ENCODE peak calls at places on chromosomes 16 and 17, in four cellular contexts. One of them, this sample, is unnamed. For H3K4me1, the result is how much of the 10 kb centered on the place peaks cover.

GRCh38 chr16:24626251-24626650 is 86.9 kb downstream of the RBBP6 start:
- DNase-seq in heart left ventricle: no peak
- DNase-seq in tibial nerve: no peak
- DNase-seq in uterus: no peak
- DNase-seq in this sample: no peak

GRCh38 chr17:27665549-27665948 is 34.6 kb downstream of the LGALS9 start:
- DNase-seq in heart left ventricle: no peak
- DNase-seq in tibial nerve: no peak
- DNase-seq in uterus: no peak
- DNase-seq in this sample: no peak

GRCh38 chr17:4184811-4185210 is 41.8 kb downstream of the CYB5D2 start:
- DNase-seq in heart left ventricle: no peak
- DNase-seq in tibial nerve: no peak
- DNase-seq in uterus: no peak
- DNase-seq in this sample: no peak

GRCh38 chr16:11203111-11203623 is 52.8 kb downstream of the SOCS1 start:
- DNase-seq in heart left ventricle: no peak
- DNase-seq in tibial nerve: no peak
- DNase-seq in uterus: no peak
- DNase-seq in this sample: no peak

GRCh38 chr17:499836-500543 is 147.4 kb upstream of the RPH3AL start:
- DNase-seq in heart left ventricle: no peak
- DNase-seq in tibial nerve: no peak
- DNase-seq in uterus: no peak
- DNase-seq in this sample: no peak

GRCh38 chr17:3678095-3678820 is 9.6 kb downstream of the EMC6 start:
- DNase-seq in heart left ventricle: no peak
- DNase-seq in tibial nerve: no peak
- DNase-seq in uterus: no peak
- DNase-seq in this sample: peak

GRCh38 chr17:40900819-40901356 is 15.8 kb upstream of the KRT20 start:
- DNase-seq in heart left ventricle: no peak
- DNase-seq in tibial nerve: no peak
- DNase-seq in uterus: no peak
- DNase-seq in this sample: no peak

GRCh38 chr16:8989099-8989878 is 25.6 kb upstream of the USP7 start:
- DNase-seq in heart left ventricle: no peak
- DNase-seq in tibial nerve: no peak
- DNase-seq in uterus: no peak
- DNase-seq in this sample: no peak

GRCh38 chr16:11843861-11844260 is 7.5 kb downstream of the RSL1D1 start:
- DNase-seq in heart left ventricle: no peak
- DNase-seq in tibial nerve: no peak
- DNase-seq in uterus: no peak
- DNase-seq in this sample: no peak

GRCh38 chr16:23624092-23624491 is 17.0 kb downstream of the PALB2 start:
- DNase-seq in heart left ventricle: no peak
- DNase-seq in tibial nerve: no peak
- DNase-seq in uterus: no peak
- DNase-seq in this sample: no peak

DNA sequence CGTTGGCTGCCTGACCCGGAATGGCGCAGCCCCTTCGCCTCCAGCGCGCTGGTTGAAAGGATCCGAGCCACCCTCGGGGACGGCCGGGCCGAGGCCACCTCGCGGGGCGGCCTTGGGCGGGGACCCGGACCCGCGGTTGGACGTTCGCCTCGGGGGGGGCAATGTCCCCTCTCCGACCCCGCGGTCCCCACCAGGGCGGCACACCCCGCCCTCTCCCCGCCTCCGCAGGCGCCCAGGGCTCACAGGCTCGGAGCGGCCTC is 1.0 kb upstream of the SOX8 start:
- DNase-seq in heart left ventricle: no peak
- DNase-seq in tibial nerve: no peak
- DNase-seq in uterus: no peak
- DNase-seq in this sample: no peak
- H3K4me3 ChIP-seq in heart left ventricle: peak
- H3K4me3 ChIP-seq in tibial nerve: peak
- H3K4me3 ChIP-seq in uterus: peak
- H3K4me3 ChIP-seq in this sample: no peak

GRCh38 chr17:1736348-1737281 is 6.1 kb upstream of the SERPINF2 start:
- DNase-seq in heart left ventricle: peak
- DNase-seq in tibial nerve: peak
- DNase-seq in uterus: peak
- DNase-seq in this sample: peak

GRCh38 chr17:1733759-1734158 is 8.9 kb upstream of the SERPINF2 start:
- DNase-seq in heart left ventricle: peak
- DNase-seq in tibial nerve: no peak
- DNase-seq in uterus: no peak
- DNase-seq in this sample: no peak

GRCh38 chr17:1735834-1736347 is 6.8 kb upstream of the SERPINF2 start:
- DNase-seq in heart left ventricle: no peak
- DNase-seq in tibial nerve: no peak
- DNase-seq in uterus: no peak
- DNase-seq in this sample: no peak

GRCh38 chr17:1735418-1735817 is 7.3 kb upstream of the SERPINF2 start:
- DNase-seq in heart left ventricle: peak
- DNase-seq in tibial nerve: no peak
- DNase-seq in uterus: no peak
- DNase-seq in this sample: no peak

GRCh38 chr17:1737531-1738291 is 5.0 kb upstream of the SERPINF2 start:
- DNase-seq in heart left ventricle: peak
- DNase-seq in tibial nerve: no peak
- DNase-seq in uterus: peak
- DNase-seq in this sample: no peak
- TF ChIP-seq POLR2A in heart left ventricle: no peak
- TF ChIP-seq POLR2A in tibial nerve: no peak
- TF ChIP-seq POLR2A in uterus: no peak
- TF ChIP-seq POLR2A in this sample: no peak

GRCh38 chr17:32828822-32829221 is 48.1 kb downstream of the MYO1D start:
- DNase-seq in heart left ventricle: no peak
- DNase-seq in tibial nerve: no peak
- DNase-seq in uterus: no peak
- DNase-seq in this sample: no peak
- H3K4me1 ChIP-seq in heart left ventricle: under half
- H3K4me1 ChIP-seq in tibial nerve: under half
- H3K4me1 ChIP-seq in uterus: under half
- H3K4me1 ChIP-seq in this sample: under half

DNA sequence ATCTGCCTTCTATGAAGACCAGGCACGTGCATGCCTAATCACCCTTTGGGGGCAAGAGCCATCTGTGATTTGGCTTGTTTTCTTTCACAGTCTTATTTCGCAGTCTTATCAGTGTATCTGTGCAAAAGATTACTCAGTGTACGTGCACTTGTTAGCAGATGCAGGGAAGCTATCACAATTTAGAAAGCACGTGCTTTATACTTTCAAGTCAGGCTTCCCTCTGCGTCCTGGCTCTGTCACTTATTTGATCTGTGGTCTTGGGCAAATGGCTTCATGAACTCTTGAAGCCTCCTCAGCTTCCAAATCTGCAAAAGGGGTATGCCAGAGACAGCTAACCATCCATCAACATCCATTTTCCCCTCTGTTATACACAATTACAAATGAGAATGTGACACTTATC is 246.4 kb downstream of the XYLT1 start:
- DNase-seq in heart left ventricle: no peak
- DNase-seq in tibial nerve: no peak
- DNase-seq in uterus: no peak
- DNase-seq in this sample: no peak
- H3K4me3 ChIP-seq in heart left ventricle: no peak
- H3K4me3 ChIP-seq in tibial nerve: no peak
- H3K4me3 ChIP-seq in uterus: no peak
- H3K4me3 ChIP-seq in this sample: no peak

DNA sequence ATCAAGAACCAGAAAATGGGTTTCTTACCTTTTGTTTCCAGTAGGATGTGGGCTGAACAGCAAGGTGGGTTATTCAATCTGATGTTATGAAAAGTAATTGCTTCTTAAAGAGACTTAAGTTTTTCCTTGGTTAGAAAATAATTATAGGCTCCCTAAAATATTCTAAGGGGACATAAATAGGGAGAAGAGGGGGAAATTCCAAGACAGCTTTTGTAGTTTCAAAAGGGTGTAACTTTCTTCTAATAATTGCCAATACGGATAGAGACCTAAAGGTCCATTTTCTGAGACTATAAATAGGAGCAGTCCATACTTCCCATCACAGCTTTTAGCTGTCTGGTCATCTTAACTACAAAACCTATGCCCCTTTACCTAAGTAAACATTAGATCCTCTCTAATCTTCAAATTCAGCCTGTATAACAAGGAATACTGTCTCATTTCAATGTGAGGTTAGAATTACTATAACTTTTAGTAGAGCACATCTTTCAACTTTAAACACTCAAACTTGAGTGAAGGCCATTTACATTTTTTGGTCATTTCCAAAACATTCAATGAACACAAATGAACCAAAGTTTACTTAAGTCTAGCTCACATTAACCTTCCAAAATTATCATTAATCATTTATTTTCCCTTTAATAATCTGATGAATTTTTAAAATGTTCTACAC is 5.5 kb downstream of the SRSF1 start:
- DNase-seq in heart left ventricle: no peak
- DNase-seq in tibial nerve: no peak
- DNase-seq in uterus: no peak
- DNase-seq in this sample: no peak
- TF ChIP-seq POLR2A in heart left ventricle: no peak
- TF ChIP-seq POLR2A in tibial nerve: no peak
- TF ChIP-seq POLR2A in uterus: no peak
- TF ChIP-seq POLR2A in this sample: no peak

GRCh38 chr17:8155341-8156173 is 3.4 kb upstream of the PER1 start:
- DNase-seq in heart left ventricle: no peak
- DNase-seq in tibial nerve: peak
- DNase-seq in uterus: peak
- DNase-seq in this sample: no peak

GRCh38 chr17:8152981-8153549 is 861 bp upstream of the PER1 start:
- DNase-seq in heart left ventricle: no peak
- DNase-seq in tibial nerve: peak
- DNase-seq in uterus: peak
- DNase-seq in this sample: peak

GRCh38 chr17:8154608-8155152 is 2.5 kb upstream of the PER1 start:
- DNase-seq in heart left ventricle: no peak
- DNase-seq in tibial nerve: no peak
- DNase-seq in uterus: no peak
- DNase-seq in this sample: no peak

GRCh38 chr17:8153550-8153956 is 1.3 kb upstream of the PER1 start:
- DNase-seq in heart left ventricle: peak
- DNase-seq in tibial nerve: peak
- DNase-seq in uterus: peak
- DNase-seq in this sample: peak

GRCh38 chr17:8153957-8154607 is 1.9 kb upstream of the PER1 start:
- DNase-seq in heart left ventricle: peak
- DNase-seq in tibial nerve: peak
- DNase-seq in uterus: peak
- DNase-seq in this sample: peak
- H3K4me1 ChIP-seq in heart left ventricle: half or more
- H3K4me1 ChIP-seq in tibial nerve: under half
- H3K4me1 ChIP-seq in uterus: under half
- H3K4me1 ChIP-seq in this sample: under half

GRCh38 chr16:66133641-66134402 is 232.7 kb upstream of the CDH5 start:
- DNase-seq in heart left ventricle: no peak
- DNase-seq in tibial nerve: no peak
- DNase-seq in uterus: no peak
- DNase-seq in this sample: no peak

GRCh38 chr16:66131895-66132294 is 234.6 kb upstream of the CDH5 start:
- DNase-seq in heart left ventricle: no peak
- DNase-seq in tibial nerve: no peak
- DNase-seq in uterus: no peak
- DNase-seq in this sample: no peak

GRCh38 chr16:66130296-66130910 is 236.1 kb upstream of the CDH5 start:
- DNase-seq in heart left ventricle: no peak
- DNase-seq in tibial nerve: no peak
- DNase-seq in uterus: no peak
- DNase-seq in this sample: no peak

GRCh38 chr16:66129196-66129595 is 237.3 kb upstream of the CDH5 start:
- DNase-seq in heart left ventricle: no peak
- DNase-seq in tibial nerve: no peak
- DNase-seq in uterus: no peak
- DNase-seq in this sample: no peak

GRCh38 chr16:66131156-66131807 is 235.2 kb upstream of the CDH5 start:
- DNase-seq in heart left ventricle: no peak
- DNase-seq in tibial nerve: no peak
- DNase-seq in uterus: no peak
- DNase-seq in this sample: no peak
- H3K4me3 ChIP-seq in heart left ventricle: no peak
- H3K4me3 ChIP-seq in tibial nerve: no peak
- H3K4me3 ChIP-seq in uterus: no peak
- H3K4me3 ChIP-seq in this sample: no peak

GRCh38 chr17:82255573-82255972 is 17.9 kb downstream of the CSNK1D start:
- DNase-seq in heart left ventricle: no peak
- DNase-seq in tibial nerve: no peak
- DNase-seq in uterus: no peak
- DNase-seq in this sample: no peak

GRCh38 chr17:82256242-82256894 is 17.1 kb downstream of the CSNK1D start:
- DNase-seq in heart left ventricle: no peak
- DNase-seq in tibial nerve: no peak
- DNase-seq in uterus: no peak
- DNase-seq in this sample: no peak

GRCh38 chr17:82253179-82253544 is 20.3 kb downstream of the CSNK1D start:
- DNase-seq in heart left ventricle: no peak
- DNase-seq in tibial nerve: no peak
- DNase-seq in uterus: no peak
- DNase-seq in this sample: no peak

GRCh38 chr17:82258555-82258954 is 14.9 kb downstream of the CSNK1D start:
- DNase-seq in heart left ventricle: no peak
- DNase-seq in tibial nerve: no peak
- DNase-seq in uterus: no peak
- DNase-seq in this sample: no peak

DNA sequence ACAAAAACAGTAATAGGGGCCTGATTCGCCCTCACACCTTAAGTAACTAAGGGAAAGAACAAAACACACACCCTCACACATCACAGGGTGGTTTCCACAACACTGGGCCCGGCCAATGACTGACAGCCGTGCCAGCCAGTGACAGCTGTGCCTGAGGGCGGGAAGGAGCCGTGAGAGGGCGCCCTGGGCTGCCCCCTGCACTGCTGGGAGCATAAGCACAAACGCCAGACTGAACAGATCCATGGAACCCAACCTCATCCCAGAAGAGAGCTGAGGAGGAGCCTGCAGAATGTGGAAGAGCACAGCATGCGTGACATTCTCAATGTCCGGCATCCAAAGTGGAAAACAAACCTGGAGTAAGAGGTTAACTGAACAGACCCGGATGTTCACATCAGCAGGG is 16.0 kb downstream of the CSNK1D start:
- DNase-seq in heart left ventricle: no peak
- DNase-seq in tibial nerve: no peak
- DNase-seq in uterus: no peak
- DNase-seq in this sample: no peak
- TF ChIP-seq POLR2A in heart left ventricle: no peak
- TF ChIP-seq POLR2A in tibial nerve: no peak
- TF ChIP-seq POLR2A in uterus: no peak
- TF ChIP-seq POLR2A in this sample: no peak

GRCh38 chr16:73095142-73095791 is 47.3 kb upstream of the ZFHX3 start:
- DNase-seq in heart left ventricle: no peak
- DNase-seq in tibial nerve: no peak
- DNase-seq in uterus: no peak
- DNase-seq in this sample: no peak

GRCh38 chr16:73094371-73094770 is 46.4 kb upstream of the ZFHX3 start:
- DNase-seq in heart left ventricle: no peak
- DNase-seq in tibial nerve: no peak
- DNase-seq in uterus: no peak
- DNase-seq in this sample: no peak

GRCh38 chr16:73093146-73094144 is 45.5 kb upstream of the ZFHX3 start:
- DNase-seq in heart left ventricle: peak
- DNase-seq in tibial nerve: no peak
- DNase-seq in uterus: no peak
- DNase-seq in this sample: no peak

GRCh38 chr16:73096510-73096909 is 48.6 kb upstream of the ZFHX3 start:
- DNase-seq in heart left ventricle: no peak
- DNase-seq in tibial nerve: no peak
- DNase-seq in uterus: no peak
- DNase-seq in this sample: no peak

GRCh38 chr16:73095885-73096341 is 48.0 kb upstream of the ZFHX3 start:
- DNase-seq in heart left ventricle: peak
- DNase-seq in tibial nerve: no peak
- DNase-seq in uterus: no peak
- DNase-seq in this sample: peak
- H3K4me1 ChIP-seq in heart left ventricle: under half
- H3K4me1 ChIP-seq in tibial nerve: under half
- H3K4me1 ChIP-seq in uterus: under half
- H3K4me1 ChIP-seq in this sample: under half